ENCODE peak calls at places on chromosome 1, in eight cellular contexts. One of them, this sample, is unnamed. For H3K4me1, the result is how much of the 10 kb centered on the place peaks cover.

GRCh38 chr1:32893198-32894018 is 7.1 kb downstream of the HPCA start:
- DNase-seq in adrenal gland: peak
- DNase-seq in esophagus squamous epithelium: no peak
- DNase-seq in ovary: peak
- DNase-seq in vagina: no peak
- DNase-seq in uterus: peak
- DNase-seq in IMR-90: peak
- DNase-seq in A549: peak
- DNase-seq in this sample: no peak

GRCh38 chr1:23728997-23729390 is 14.3 kb upstream of the ELOA start:
- DNase-seq in ovary: no peak
- DNase-seq in adrenal gland: no peak
- DNase-seq in A549: no peak
- DNase-seq in vagina: no peak
- DNase-seq in esophagus squamous epithelium: no peak
- DNase-seq in uterus: no peak
- DNase-seq in IMR-90: no peak
- DNase-seq in this sample: no peak

GRCh38 chr1:61642475-61643232 is 82.3 kb downstream of the TM2D1 start:
- DNase-seq in esophagus squamous epithelium: no peak
- DNase-seq in IMR-90: no peak
- DNase-seq in A549: no peak
- DNase-seq in vagina: no peak
- DNase-seq in ovary: no peak
- DNase-seq in adrenal gland: no peak
- DNase-seq in uterus: no peak
- DNase-seq in this sample: peak

GRCh38 chr1:238861342-238861741 is 525.0 kb upstream of the CHRM3 start:
- DNase-seq in IMR-90: no peak
- DNase-seq in adrenal gland: no peak
- DNase-seq in esophagus squamous epithelium: no peak
- DNase-seq in vagina: no peak
- DNase-seq in uterus: no peak
- DNase-seq in ovary: no peak
- DNase-seq in A549: no peak
- DNase-seq in this sample: no peak

GRCh38 chr1:10724948-10725852 is 71.2 kb downstream of the CASZ1 start:
- DNase-seq in uterus: peak
- DNase-seq in adrenal gland: no peak
- DNase-seq in IMR-90: peak
- DNase-seq in ovary: no peak
- DNase-seq in vagina: no peak
- DNase-seq in A549: no peak
- DNase-seq in esophagus squamous epithelium: no peak
- DNase-seq in this sample: peak

GRCh38 chr1:224331326-224331725 is 1.4 kb upstream of the NVL start:
- DNase-seq in uterus: no peak
- DNase-seq in ovary: no peak
- DNase-seq in adrenal gland: no peak
- DNase-seq in vagina: no peak
- DNase-seq in IMR-90: no peak
- DNase-seq in A549: no peak
- DNase-seq in esophagus squamous epithelium: no peak
- DNase-seq in this sample: no peak

GRCh38 chr1:40432644-40433385 is 17.5 kb upstream of the ZFP69B start:
- DNase-seq in adrenal gland: no peak
- DNase-seq in uterus: no peak
- DNase-seq in A549: no peak
- DNase-seq in IMR-90: no peak
- DNase-seq in ovary: no peak
- DNase-seq in esophagus squamous epithelium: no peak
- DNase-seq in vagina: no peak
- DNase-seq in this sample: no peak

GRCh38 chr1:78143152-78143551 is 97.4 kb downstream of the GIPC2 start:
- DNase-seq in uterus: no peak
- DNase-seq in vagina: no peak
- DNase-seq in esophagus squamous epithelium: no peak
- DNase-seq in ovary: no peak
- DNase-seq in A549: no peak
- DNase-seq in IMR-90: no peak
- DNase-seq in adrenal gland: no peak
- DNase-seq in this sample: no peak

GRCh38 chr1:91799159-91799558 is 86.8 kb downstream of the TGFBR3 start:
- DNase-seq in esophagus squamous epithelium: no peak
- DNase-seq in A549: no peak
- DNase-seq in ovary: no peak
- DNase-seq in uterus: no peak
- DNase-seq in vagina: no peak
- DNase-seq in IMR-90: no peak
- DNase-seq in adrenal gland: no peak
- DNase-seq in this sample: no peak

GRCh38 chr1:166601650-166602049 is 237.6 kb upstream of the POGK start:
- DNase-seq in A549: no peak
- DNase-seq in uterus: no peak
- DNase-seq in ovary: no peak
- DNase-seq in esophagus squamous epithelium: no peak
- DNase-seq in adrenal gland: no peak
- DNase-seq in vagina: no peak
- DNase-seq in IMR-90: no peak
- DNase-seq in this sample: no peak

GRCh38 chr1:6052543-6053205 is 7.0 kb downstream of the KCNAB2 start:
- DNase-seq in A549: peak
- DNase-seq in ovary: peak
- DNase-seq in vagina: no peak
- DNase-seq in adrenal gland: peak
- DNase-seq in esophagus squamous epithelium: no peak
- DNase-seq in IMR-90: peak
- DNase-seq in uterus: peak
- DNase-seq in this sample: peak

GRCh38 chr1:37372740-37373139 is 101.6 kb upstream of the ZC3H12A start:
- DNase-seq in ovary: no peak
- DNase-seq in A549: no peak
- DNase-seq in IMR-90: no peak
- DNase-seq in adrenal gland: no peak
- DNase-seq in uterus: no peak
- DNase-seq in vagina: no peak
- DNase-seq in esophagus squamous epithelium: no peak
- DNase-seq in this sample: no peak

GRCh38 chr1:180898441-180899219 is 14.1 kb upstream of the KIAA1614 start:
- DNase-seq in ovary: no peak
- DNase-seq in vagina: no peak
- DNase-seq in IMR-90: peak
- DNase-seq in A549: no peak
- DNase-seq in uterus: no peak
- DNase-seq in adrenal gland: no peak
- DNase-seq in esophagus squamous epithelium: no peak
- DNase-seq in this sample: no peak

GRCh38 chr1:154418062-154418897 is 13.1 kb downstream of the IL6R start:
- DNase-seq in adrenal gland: peak
- DNase-seq in esophagus squamous epithelium: no peak
- DNase-seq in vagina: no peak
- DNase-seq in A549: peak
- DNase-seq in uterus: no peak
- DNase-seq in IMR-90: no peak
- DNase-seq in ovary: peak
- DNase-seq in this sample: peak

GRCh38 chr1:24890861-24891260 is 39.2 kb downstream of the RUNX3 start:
- DNase-seq in vagina: peak
- DNase-seq in adrenal gland: no peak
- DNase-seq in esophagus squamous epithelium: no peak
- DNase-seq in uterus: no peak
- DNase-seq in ovary: no peak
- DNase-seq in A549: no peak
- DNase-seq in IMR-90: no peak
- DNase-seq in this sample: no peak

GRCh38 chr1:53368314-53369033 is 40.6 kb upstream of the LRP8 start:
- DNase-seq in IMR-90: no peak
- DNase-seq in adrenal gland: peak
- DNase-seq in esophagus squamous epithelium: no peak
- DNase-seq in A549: no peak
- DNase-seq in uterus: peak
- DNase-seq in ovary: peak
- DNase-seq in vagina: peak
- DNase-seq in this sample: no peak

GRCh38 chr1:224707849-224708725 is 92.0 kb downstream of the CNIH3 start:
- DNase-seq in esophagus squamous epithelium: no peak
- DNase-seq in IMR-90: peak
- DNase-seq in vagina: no peak
- DNase-seq in A549: no peak
- DNase-seq in ovary: peak
- DNase-seq in uterus: peak
- DNase-seq in adrenal gland: no peak
- DNase-seq in this sample: no peak

DNA sequence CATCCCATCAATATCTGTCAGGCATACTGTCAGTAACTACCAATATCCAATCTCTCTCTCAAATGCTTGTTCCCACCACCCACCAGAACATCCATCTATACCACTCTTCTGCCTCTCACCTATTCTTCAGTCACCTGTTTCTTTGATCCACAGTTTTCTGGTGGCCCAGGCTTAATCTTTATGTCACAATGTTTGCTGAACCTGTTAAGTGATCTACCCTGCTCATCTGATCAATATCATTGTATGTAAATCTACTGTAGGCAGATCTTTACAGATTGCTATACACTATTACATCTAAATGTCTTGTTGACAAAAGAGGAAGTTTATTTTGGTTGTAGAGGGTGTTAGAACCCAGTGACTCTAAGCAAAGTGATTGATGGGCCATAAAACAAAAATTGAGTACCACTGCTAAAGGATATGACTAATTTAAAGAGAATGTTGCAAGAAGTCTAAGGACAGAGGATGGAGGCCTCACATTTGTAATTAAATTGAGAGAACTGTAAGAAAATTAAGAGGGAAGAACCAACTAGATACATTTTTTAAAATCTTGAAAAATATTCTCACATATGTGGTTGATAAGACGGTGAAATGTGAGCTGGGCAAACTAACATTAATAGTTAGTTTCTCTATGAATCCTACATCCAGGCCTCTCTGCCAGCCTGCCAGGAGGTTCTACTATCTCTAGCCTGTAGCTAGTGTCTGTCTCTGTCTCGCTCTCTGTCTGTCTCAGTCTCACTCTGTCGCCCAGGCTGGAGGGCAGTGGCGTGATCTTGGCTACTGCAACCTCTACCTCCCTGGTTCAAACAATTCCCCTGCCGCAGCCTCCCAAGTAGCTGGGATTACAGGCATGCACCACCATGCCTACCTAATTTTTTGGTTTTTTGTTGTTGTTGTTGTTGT is 34.1 kb downstream of the EGLN1 start:
- DNase-seq in vagina: no peak
- DNase-seq in adrenal gland: no peak
- DNase-seq in A549: no peak
- DNase-seq in IMR-90: peak
- DNase-seq in uterus: no peak
- DNase-seq in ovary: no peak
- DNase-seq in esophagus squamous epithelium: no peak
- DNase-seq in this sample: no peak
- TF ChIP-seq POLR2A in vagina: no peak
- TF ChIP-seq POLR2A in adrenal gland: no peak
- TF ChIP-seq POLR2A in A549: no peak
- TF ChIP-seq POLR2A in IMR-90: no peak
- TF ChIP-seq POLR2A in uterus: no peak
- TF ChIP-seq POLR2A in ovary: no peak
- TF ChIP-seq POLR2A in esophagus squamous epithelium: no peak
- TF ChIP-seq POLR2A in this sample: no peak

GRCh38 chr1:12597792-12598191 is 20.2 kb downstream of the DHRS3 start:
- DNase-seq in uterus: no peak
- DNase-seq in ovary: no peak
- DNase-seq in A549: no peak
- DNase-seq in adrenal gland: peak
- DNase-seq in IMR-90: no peak
- DNase-seq in vagina: no peak
- DNase-seq in esophagus squamous epithelium: no peak
- DNase-seq in this sample: peak
- H3K4me1 ChIP-seq in uterus: under half
- H3K4me1 ChIP-seq in ovary: under half
- H3K4me1 ChIP-seq in A549: half or more
- H3K4me1 ChIP-seq in adrenal gland: under half
- H3K4me1 ChIP-seq in IMR-90: under half
- H3K4me1 ChIP-seq in vagina: half or more
- H3K4me1 ChIP-seq in esophagus squamous epithelium: half or more
- H3K4me1 ChIP-seq in this sample: under half

DNA sequence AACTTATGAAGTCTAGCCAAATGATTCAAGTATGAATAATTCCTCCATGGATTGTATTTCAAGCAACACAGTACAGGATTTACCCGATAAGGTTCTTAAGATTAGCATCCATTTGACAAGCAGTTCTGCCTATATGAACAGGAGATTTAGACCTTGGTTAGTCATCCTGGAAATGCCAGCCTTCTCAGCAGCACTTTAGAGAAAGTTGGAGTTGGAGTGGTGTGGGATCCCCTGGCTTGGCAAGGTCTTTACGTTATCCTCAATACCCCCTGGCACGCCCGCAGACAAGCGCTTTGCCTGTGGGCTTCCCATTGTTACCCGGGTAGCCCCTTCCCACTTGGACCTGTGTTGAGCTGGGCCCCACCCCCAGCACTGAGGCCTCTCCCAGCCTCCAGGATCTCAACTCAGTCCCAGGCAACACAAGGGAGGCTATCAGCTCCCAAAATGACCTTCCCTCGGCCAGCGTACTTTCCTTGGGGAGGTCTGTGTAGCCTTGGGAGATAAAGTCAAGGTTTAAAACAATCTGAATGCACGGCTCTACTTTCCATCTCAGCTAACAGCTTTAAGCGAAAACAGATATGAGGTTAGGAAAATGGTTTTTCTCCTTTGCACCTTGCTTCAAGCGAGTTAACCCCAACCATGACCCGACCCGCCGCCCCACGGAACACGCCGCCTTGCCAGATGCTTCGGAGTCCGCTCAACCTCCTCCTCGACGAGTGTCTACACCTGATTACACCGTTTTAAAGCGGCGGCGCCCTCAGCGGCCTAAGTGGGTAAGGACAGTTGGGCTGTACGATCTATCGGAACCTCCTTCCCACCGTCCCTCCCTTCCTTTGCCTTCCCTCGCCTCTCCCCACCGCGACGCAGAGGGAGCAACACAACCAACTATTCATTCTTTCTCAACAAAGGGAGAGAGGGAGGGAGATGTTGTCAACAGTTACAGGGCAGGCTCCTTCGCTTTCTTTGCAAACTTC is 1.2 kb downstream of the BCAR3 start:
- DNase-seq in adrenal gland: peak
- DNase-seq in vagina: no peak
- DNase-seq in esophagus squamous epithelium: peak
- DNase-seq in IMR-90: peak
- DNase-seq in A549: peak
- DNase-seq in uterus: peak
- DNase-seq in ovary: peak
- DNase-seq in this sample: peak
- TF ChIP-seq CTCF in adrenal gland: peak
- TF ChIP-seq CTCF in vagina: no peak
- TF ChIP-seq CTCF in esophagus squamous epithelium: peak
- TF ChIP-seq CTCF in IMR-90: peak
- TF ChIP-seq CTCF in A549: peak
- TF ChIP-seq CTCF in uterus: peak
- TF ChIP-seq CTCF in ovary: peak
- TF ChIP-seq CTCF in this sample: peak

GRCh38 chr1:109989656-109990653 is 5.4 kb downstream of the AHCYL1 start:
- DNase-seq in esophagus squamous epithelium: no peak
- DNase-seq in ovary: no peak
- DNase-seq in adrenal gland: no peak
- DNase-seq in vagina: no peak
- DNase-seq in uterus: no peak
- DNase-seq in IMR-90: no peak
- DNase-seq in A549: no peak
- DNase-seq in this sample: no peak
- TF ChIP-seq POLR2A in esophagus squamous epithelium: no peak
- TF ChIP-seq POLR2A in ovary: no peak
- TF ChIP-seq POLR2A in adrenal gland: no peak
- TF ChIP-seq POLR2A in vagina: no peak
- TF ChIP-seq POLR2A in uterus: no peak
- TF ChIP-seq POLR2A in IMR-90: no peak
- TF ChIP-seq POLR2A in A549: no peak
- TF ChIP-seq POLR2A in this sample: no peak

GRCh38 chr1:15945832-15946448 is 30.0 kb downstream of the ZBTB17 start:
- DNase-seq in ovary: no peak
- DNase-seq in A549: no peak
- DNase-seq in vagina: no peak
- DNase-seq in esophagus squamous epithelium: no peak
- DNase-seq in uterus: no peak
- DNase-seq in adrenal gland: peak
- DNase-seq in IMR-90: no peak
- DNase-seq in this sample: no peak
- H3K4me1 ChIP-seq in ovary: under half
- H3K4me1 ChIP-seq in A549: under half
- H3K4me1 ChIP-seq in vagina: under half
- H3K4me1 ChIP-seq in esophagus squamous epithelium: under half
- H3K4me1 ChIP-seq in uterus: under half
- H3K4me1 ChIP-seq in adrenal gland: under half
- H3K4me1 ChIP-seq in IMR-90: under half
- H3K4me1 ChIP-seq in this sample: under half

This sample was measured in breast epithelium.